ENCODE peak calls at places on chromosome 7, in six cellular contexts. T is GM13977, Z is D721Med, O is midbrain, H is GM23248, I is Right ventricle myocardium inferior. Y is an unnamed sample.

GRCh38 chr7:115350764-115351163 is 428.9 kb downstream of the MDFIC start:
- DNase-seq in T (no peak), I (no peak), Z (no peak), O (no peak), H (no peak), Y (no peak)

GRCh38 chr7:127347567-127348246 is 44.8 kb downstream of the ZNF800 start:
- DNase-seq in Z (peak), O (peak), H (peak), I (peak), T (peak), Y (peak)

GRCh38 chr7:140262242-140262903 is 85.6 kb upstream of the KDM7A start:
- DNase-seq in T (no peak), Z (no peak), H (no peak), O (no peak), I (no peak), Y (no peak)

GRCh38 chr7:151704969-151705743 is 171.8 kb downstream of the PRKAG2 start:
- DNase-seq in Z (no peak), T (no peak), O (no peak), I (peak), H (no peak), Y (no peak)

GRCh38 chr7:21368317-21368716 is 59.6 kb upstream of the SP4 start:
- DNase-seq in T (no peak), Z (no peak), H (no peak), O (no peak), I (no peak), Y (no peak)

GRCh38 chr7:30348083-30348560 is 63.7 kb downstream of the ZNRF2 start:
- DNase-seq in H (peak), O (no peak), I (no peak), T (peak), Z (no peak), Y (peak)

GRCh38 chr7:47153571-47153970 is 428.3 kb downstream of the TNS3 start:
- DNase-seq in O (no peak), Z (no peak), H (no peak), T (no peak), I (no peak), Y (no peak)

GRCh38 chr7:94481246-94481645 is 28.4 kb upstream of the CASD1 start:
- DNase-seq in O (no peak), H (no peak), I (no peak), T (no peak), Z (no peak), Y (no peak)

GRCh38 chr7:28096713-28097112 is 83.9 kb downstream of the JAZF1 start:
- DNase-seq in T (peak), O (peak), H (peak), Z (peak), I (no peak), Y (peak)

GRCh38 chr7:157358041-157358752 is 21.4 kb downstream of the DNAJB6 start:
- DNase-seq in I (no peak), O (no peak), H (no peak), Z (no peak), T (no peak), Y (no peak)

GRCh38 chr7:94375167-94375566 is 19.5 kb upstream of the COL1A2 start:
- DNase-seq in I (no peak), O (no peak), T (no peak), H (peak), Z (no peak), Y (no peak)

GRCh38 chr7:156816943-156817572 is 75.9 kb downstream of the LMBR1 start:
- DNase-seq in O (no peak), I (no peak), H (peak), T (peak), Z (no peak), Y (no peak)

GRCh38 chr7:18590259-18590658 is 94.7 kb downstream of the HDAC9 start:
- DNase-seq in I (no peak), Z (no peak), O (no peak), T (no peak), H (peak), Y (no peak)

GRCh38 chr7:149732611-149733010 is 40.8 kb downstream of the ZNF467 start:
- DNase-seq in I (no peak), Z (no peak), T (no peak), O (no peak), H (no peak), Y (no peak)

GRCh38 chr7:156064921-156065386 is 252.7 kb upstream of the SHH start:
- DNase-seq in Z (no peak), I (no peak), T (no peak), O (no peak), H (no peak), Y (no peak)

GRCh38 chr7:44051611-44052220 is 7.2 kb downstream of the DBNL start:
- DNase-seq in I (no peak), O (no peak), T (no peak), Z (no peak), H (no peak), Y (no peak)

GRCh38 chr7:105261689-105262088 is 127.0 kb downstream of the SRPK2 start:
- DNase-seq in I (no peak), Z (no peak), T (no peak), H (no peak), O (no peak), Y (no peak)

GRCh38 chr7:115471891-115472290 is 550.0 kb downstream of the MDFIC start:
- DNase-seq in O (no peak), H (peak), T (no peak), I (no peak), Z (no peak), Y (no peak)

GRCh38 chr7:88254721-88255120 is 34.9 kb upstream of the SRI start:
- DNase-seq in I (no peak), O (no peak), H (peak), Z (no peak), T (no peak), Y (no peak)

GRCh38 chr7:102146989-102147388 is 139.7 kb upstream of the SH2B2 start:
- DNase-seq in O (no peak), H (no peak), I (peak), T (no peak), Z (no peak), Y (no peak)

GRCh38 chr7:20208651-20209307 is 8.4 kb downstream of the MACC1 start:
- DNase-seq in O (no peak), I (no peak), H (no peak), T (no peak), Z (no peak), Y (no peak)

GRCh38 chr7:76346778-76347177 is 12.0 kb downstream of the YWHAG start:
- DNase-seq in Z (no peak), I (no peak), H (no peak), O (no peak), T (no peak), Y (no peak)